ENCODE peak calls at places on chromosomes 1 and 21, in eight cellular contexts. U, V, K, S, F, A, W and P are unnamed samples.

GRCh38 chr1:232991238-232991637 is 40.8 kb downstream of the NTPCR start:
- DNase-seq in U (no peak), V (no peak), K (no peak), S (no peak), F (no peak), A (no peak), W (no peak), P (no peak)

GRCh38 chr1:227905573-227906487 is 41.9 kb downstream of the WNT9A start:
- DNase-seq in U (no peak), V (no peak), K (no peak), S (no peak), F (no peak), A (no peak), W (no peak), P (no peak)

GRCh38 chr1:194929376-194929775 is 1678.9 kb downstream of the KCNT2 start:
- DNase-seq in U (no peak), V (no peak), K (no peak), S (peak; percentile 10), F (no peak), A (no peak), W (peak; percentile 3), P (no peak)

GRCh38 chr1:221717491-221717865 is 24.4 kb downstream of the DUSP10 start:
- DNase-seq in U (no peak), V (no peak), K (peak; percentile 66), S (no peak), F (no peak), A (no peak), W (no peak), P (no peak)

GRCh38 chr1:70767377-70767776 is 280.2 kb downstream of the PTGER3 start:
- DNase-seq in U (no peak), V (no peak), K (no peak), S (no peak), F (no peak), A (no peak), W (peak; percentile 9), P (no peak)

GRCh38 chr1:2817784-2818564 is 16.5 kb upstream of the TTC34 start:
- DNase-seq in U (no peak), V (no peak), K (no peak), S (no peak), F (no peak), A (no peak), W (no peak), P (no peak)

GRCh38 chr1:109979489-109980091 is 5.0 kb upstream of the AHCYL1 start:
- DNase-seq in U (no peak), V (peak; percentile 80), K (peak; percentile 55), S (no peak), F (peak; percentile 42), A (no peak), W (peak; percentile 85), P (peak; percentile 99)

GRCh38 chr1:15946546-15947381 is 29.1 kb downstream of the ZBTB17 start:
- DNase-seq in U (no peak), V (no peak), K (no peak), S (no peak), F (no peak), A (no peak), W (no peak), P (no peak)

GRCh38 chr1:113455374-113455773 is 65.1 kb downstream of the MAGI3 start:
- DNase-seq in U (no peak), V (no peak), K (no peak), S (no peak), F (no peak), A (no peak), W (no peak), P (no peak)

GRCh38 chr1:172473302-172473701 is 29.4 kb upstream of the PIGC start:
- DNase-seq in U (no peak), V (no peak), K (peak; percentile 37), S (no peak), F (no peak), A (no peak), W (no peak), P (no peak)

GRCh38 chr1:101175886-101176285 is 60.9 kb upstream of the S1PR1 start:
- DNase-seq in U (no peak), V (no peak), K (no peak), S (no peak), F (no peak), A (no peak), W (no peak), P (no peak)

GRCh38 chr1:39538531-39539251 is 37.9 kb downstream of the PABPC4 start:
- DNase-seq in U (no peak), V (no peak), K (no peak), S (no peak), F (no peak), A (no peak), W (no peak), P (no peak)

GRCh38 chr1:151502859-151503509 is 8.2 kb upstream of the CGN start:
- DNase-seq in U (no peak), V (peak; percentile 37), K (no peak), S (no peak), F (no peak), A (no peak), W (peak; percentile 86), P (no peak)

GRCh38 chr1:36583080-36583479 is 100.4 kb upstream of the CSF3R start:
- DNase-seq in U (no peak), V (no peak), K (no peak), S (no peak), F (no peak), A (no peak), W (no peak), P (no peak)

GRCh38 chr1:87062687-87063086 is 148.3 kb downstream of the HS2ST1 start:
- DNase-seq in U (no peak), V (no peak), K (no peak), S (no peak), F (no peak), A (no peak), W (no peak), P (no peak)

GRCh38 chr1:170150921-170151320 is 5.2 kb downstream of the NTMT2 start:
- DNase-seq in U (no peak), V (no peak), K (no peak), S (no peak), F (no peak), A (no peak), W (no peak), P (no peak)

GRCh38 chr1:97745912-97746311 is 174.9 kb downstream of the DPYD start:
- DNase-seq in U (no peak), V (peak; percentile 12), K (no peak), S (no peak), F (no peak), A (no peak), W (no peak), P (no peak)

GRCh38 chr21:29359718-29360117 is 61.0 kb downstream of the BACH1 start:
- DNase-seq in U (no peak), V (peak; percentile 49), K (no peak), S (no peak), F (no peak), A (no peak), W (no peak), P (no peak)

GRCh38 chr1:8223531-8223930 is 94.4 kb upstream of the SLC45A1 start:
- DNase-seq in U (no peak), V (no peak), K (no peak), S (no peak), F (no peak), A (no peak), W (no peak), P (no peak)

GRCh38 chr1:205329719-205330118 is 8.2 kb upstream of the NUAK2 start:
- DNase-seq in U (no peak), V (no peak), K (no peak), S (no peak), F (no peak), A (no peak), W (no peak), P (no peak)

GRCh38 chr1:100313382-100313781 is 38.9 kb upstream of the CDC14A start:
- DNase-seq in U (no peak), V (peak; percentile 30), K (no peak), S (no peak), F (no peak), A (no peak), W (no peak), P (no peak)

GRCh38 chr1:241592273-241592958 is 47.8 kb downstream of the CHML start:
- DNase-seq in U (no peak), V (peak; percentile 88), K (no peak), S (peak; percentile 69), F (no peak), A (no peak), W (peak; percentile 88), P (no peak)

GRCh38 chr1:174812026-174812425 is 187.7 kb upstream of the CACYBP start:
- DNase-seq in U (no peak), V (no peak), K (no peak), S (no peak), F (no peak), A (no peak), W (no peak), P (no peak)

GRCh38 chr1:74193908-74194307 is 4.1 kb downstream of the LRRIQ3 start:
- DNase-seq in U (no peak), V (peak; percentile 11), K (no peak), S (no peak), F (no peak), A (no peak), W (no peak), P (peak; percentile 32)

GRCh38 chr1:160209656-160210046 is 4.5 kb downstream of the PEA15 start:
- DNase-seq in U (no peak), V (no peak), K (no peak), S (no peak), F (no peak), A (no peak), W (no peak), P (no peak)

GRCh38 chr1:7506677-7507619 is 264.1 kb upstream of the VAMP3 start:
- DNase-seq in U (no peak), V (no peak), K (no peak), S (no peak), F (no peak), A (no peak), W (no peak), P (no peak)

GRCh38 chr21:37074195-37074510 is 1.1 kb downstream of the TTC3 start:
- DNase-seq in U (no peak), V (peak; percentile 8), K (peak; percentile 7), S (no peak), F (no peak), A (no peak), W (no peak), P (peak; percentile 28)

GRCh38 chr1:191690931-191691330 is 467.3 kb upstream of the RGS18 start:
- DNase-seq in U (no peak), V (no peak), K (no peak), S (no peak), F (no peak), A (no peak), W (no peak), P (no peak)

GRCh38 chr1:201970334-201971159 is 11.9 kb upstream of the RNPEP start:
- DNase-seq in U (no peak), V (peak; percentile 82), K (no peak), S (no peak), F (no peak), A (no peak), W (no peak), P (peak; percentile 66)

GRCh38 chr1:86466986-86467385 is 1.7 kb upstream of the CLCA1 start:
- DNase-seq in U (no peak), V (peak; percentile 2), K (no peak), S (no peak), F (no peak), A (no peak), W (no peak), P (peak; percentile 5)

GRCh38 chr1:14842891-14843290 is 244.4 kb downstream of the KAZN start:
- DNase-seq in U (no peak), V (no peak), K (no peak), S (no peak), F (no peak), A (no peak), W (no peak), P (no peak)